ENCODE peak calls at places on chromosomes 1 and 21, in eight cellular contexts. K is AG04450; M is stimulated activated CD4-positive, alpha-beta T cell treated with anti-CD3 and anti-CD28 coated beads, Interleukin-1b, Interleukin-23, amount 100 ng/mL, for 1 hour; T is germinal center; U is HuH-7; H is cardiac fibroblast; L is NCI-H187 treated with DMSO at 0.1 percent for 48 hours; W is effector memory CD8-positive, alpha-beta T cell. Q is an unnamed sample.

GRCh38 chr21:37445228-37445627 is 78.7 kb downstream of the DYRK1A start:
- DNase-seq in K (peak; percentile 13), M (no peak), T (no peak), U (no peak), H (peak; percentile 74), L (no peak), W (no peak), Q (no peak)

GRCh38 chr1:68174173-68175113 is 57.9 kb downstream of the WLS start:
- DNase-seq in K (peak; percentile 94), M (no peak), T (no peak), U (no peak), H (peak; percentile 97), L (no peak), W (no peak), Q (no peak)

GRCh38 chr1:204623894-204624361 is 61.6 kb downstream of the LRRN2 start:
- DNase-seq in K (no peak), M (no peak), T (peak; percentile 16), U (peak; percentile 64), H (no peak), L (no peak), W (no peak), Q (no peak)

GRCh38 chr1:160285506-160285905 is 573 bp upstream of the PEX19 start:
- DNase-seq in K (no peak), M (no peak), T (no peak), U (no peak), H (no peak), L (no peak), W (no peak), Q (no peak)

GRCh38 chr1:21384620-21385019 is 55.3 kb upstream of the NBPF3 start:
- DNase-seq in K (no peak), M (no peak), T (no peak), U (no peak), H (no peak), L (peak; percentile 49), W (no peak), Q (no peak)

GRCh38 chr1:206891412-206891811 is 5.8 kb upstream of the IL24 start:
- DNase-seq in K (no peak), M (no peak), T (no peak), U (no peak), H (peak; percentile 70), L (no peak), W (no peak), Q (no peak)

GRCh38 chr1:117673405-117673804 is 67.6 kb downstream of the TENT5C start:
- DNase-seq in K (no peak), M (no peak), T (no peak), U (no peak), H (peak; percentile 76), L (no peak), W (no peak), Q (no peak)

GRCh38 chr21:33189237-33189636 is 40.5 kb upstream of the IFNAR2 start:
- DNase-seq in K (no peak), M (no peak), T (no peak), U (no peak), H (no peak), L (peak; percentile 23), W (no peak), Q (no peak)

GRCh38 chr1:193115629-193116227 is 6.1 kb upstream of the CDC73 start:
- DNase-seq in K (peak; percentile 97), M (no peak), T (no peak), U (peak; percentile 45), H (peak; percentile 99), L (no peak), W (no peak), Q (no peak)

GRCh38 chr1:26696645-26697440 is 1.0 kb downstream of the ARID1A start:
- DNase-seq in K (no peak), M (peak; percentile 36), T (peak; percentile 62), U (no peak), H (no peak), L (no peak), W (peak; percentile 74), Q (peak; percentile 70)

GRCh38 chr1:84143796-84144565 is at the start of gene PRKACB:
- DNase-seq in K (no peak), M (no peak), T (peak; percentile 19), U (no peak), H (peak; percentile 62), L (no peak), W (peak; percentile 6), Q (no peak)

GRCh38 chr1:83905315-83905907 is 93.5 kb downstream of the TTLL7 start:
- DNase-seq in K (no peak), M (no peak), T (peak; percentile 6), U (no peak), H (peak; percentile 54), L (no peak), W (peak; percentile 3), Q (no peak)

GRCh38 chr1:1623181-1623630 is 7.9 kb downstream of the MIB2 start:
- DNase-seq in K (no peak), M (no peak), T (no peak), U (no peak), H (no peak), L (no peak), W (no peak), Q (no peak)

GRCh38 chr1:94236021-94236491 is 1.3 kb downstream of the ARHGAP29 start:
- DNase-seq in K (no peak), M (no peak), T (no peak), U (peak; percentile 28), H (peak; percentile 45), L (no peak), W (no peak), Q (no peak)

GRCh38 chr1:110118636-110119396 is 6.6 kb downstream of the UBL4B start:
- DNase-seq in K (no peak), M (no peak), T (no peak), U (no peak), H (peak; percentile 36), L (no peak), W (no peak), Q (peak; percentile 11)